ENCODE peak calls at places on chromosomes 13 and 19, in eight cellular contexts. A is fibroblast of pulmonary artery; Q is LoVo; P is activated CD8-positive, alpha-beta memory T cell treated with anti-CD3 and anti-CD28 coated beads for 1 hour; T is NCI-H1092; X is GOT3; M is cardiac muscle cell; N is HEK293T. J is an unnamed sample.

GRCh38 chr19:4803736-4804695 is 12.5 kb downstream of the FEM1A start:
- DNase-seq in X (no peak), A (peak; percentile 44), P (peak; percentile 27), T (peak; percentile 63), Q (peak; percentile 48), M (peak; percentile 48), N (peak; percentile 75), J (peak; percentile 82)

GRCh38 chr13:59951011-59951410 is 212.7 kb downstream of the DIAPH3 start:
- DNase-seq in X (no peak), N (no peak), P (no peak), M (no peak), Q (no peak), A (no peak), T (no peak), J (no peak)

GRCh38 chr19:55089279-55089944 is 13.7 kb downstream of the EPS8L1 start:
- DNase-seq in A (no peak), N (no peak), X (no peak), P (no peak), M (no peak), Q (no peak), T (no peak), J (no peak)

GRCh38 chr13:46721054-46721453 is 75.9 kb downstream of the ESD start:
- DNase-seq in A (peak; percentile 68), M (peak; percentile 68), N (peak; percentile 39), T (no peak), Q (peak; percentile 19), P (peak; percentile 4), X (no peak), J (no peak)

GRCh38 chr13:44141213-44141724 is 232.4 kb upstream of the SERP2 start:
- DNase-seq in A (peak; percentile 22), P (no peak), M (peak; percentile 36), X (no peak), Q (peak; percentile 19), N (peak; percentile 12), T (no peak), J (no peak)

GRCh38 chr13:76570485-76570884 is 315.7 kb downstream of the KCTD12 start:
- DNase-seq in A (no peak), M (no peak), P (no peak), X (no peak), T (no peak), Q (no peak), N (no peak), J (no peak)

GRCh38 chr19:4597278-4597974 is 37.9 kb upstream of the SEMA6B start:
- DNase-seq in A (no peak), Q (no peak), P (no peak), T (no peak), M (no peak), X (no peak), N (no peak), J (peak; percentile 75)

GRCh38 chr13:99986751-99987150 is 5.2 kb downstream of the ZIC2 start:
- DNase-seq in P (no peak), X (no peak), M (no peak), Q (no peak), N (no peak), T (peak; percentile 36), A (no peak), J (no peak)

GRCh38 chr19:16883518-16883917 is 5.3 kb upstream of the F2RL3 start:
- DNase-seq in M (no peak), A (no peak), Q (no peak), T (no peak), P (no peak), X (no peak), N (no peak), J (no peak)

GRCh38 chr19:14786421-14786851 is 8.1 kb upstream of the ADGRE2 start:
- DNase-seq in X (no peak), Q (no peak), T (no peak), P (no peak), A (peak; percentile 9), N (peak; percentile 73), M (peak; percentile 57), J (peak; percentile 17)

GRCh38 chr19:56705939-56706338 is 34.4 kb upstream of the ZNF835 start:
- DNase-seq in N (no peak), M (no peak), X (no peak), A (no peak), T (no peak), P (no peak), Q (no peak), J (no peak)

GRCh38 chr19:45403781-45404556 is 900 bp downstream of the PPP1R13L start:
- DNase-seq in X (no peak), A (peak; percentile 39), P (peak; percentile 30), Q (peak; percentile 80), N (peak; percentile 46), M (peak; percentile 35), T (no peak), J (peak; percentile 81)